ENCODE peak calls at places on chromosomes 5 and 9, in four cellular contexts. I, Z, A and X are unnamed samples.

GRCh38 chr5:141841376-141841775 is 36.8 kb downstream of the PCDH1 start:
- DNase-seq in I (no peak), Z (no peak), A (no peak), X (peak)

GRCh38 chr5:67206381-67207328 is 10.1 kb upstream of the CD180 start:
- DNase-seq in I (no peak), Z (peak), A (no peak), X (peak)

GRCh38 chr5:31124906-31125305 is 68.6 kb upstream of the CDH6 start:
- DNase-seq in I (no peak), Z (no peak), A (no peak), X (no peak)

GRCh38 chr9:89985078-89985477 is 380.3 kb downstream of the GADD45G start:
- DNase-seq in I (no peak), Z (no peak), A (no peak), X (no peak)

GRCh38 chr5:154092356-154092755 is 53.6 kb downstream of the MFAP3 start:
- DNase-seq in I (no peak), Z (no peak), A (no peak), X (no peak)

GRCh38 chr9:16960084-16960483 is 89.6 kb upstream of the BNC2 start:
- DNase-seq in I (no peak), Z (no peak), A (no peak), X (no peak)

GRCh38 chr9:94802795-94803194 is 76.3 kb downstream of the AOPEP start:
- DNase-seq in I (no peak), Z (peak), A (no peak), X (no peak)

GRCh38 chr5:143576721-143577484 is 173.4 kb upstream of the NR3C1 start:
- DNase-seq in I (no peak), Z (no peak), A (no peak), X (peak)

GRCh38 chr9:122133263-122133983 is 26.2 kb downstream of the NDUFA8 start:
- DNase-seq in I (no peak), Z (no peak), A (no peak), X (no peak)

GRCh38 chr5:151719228-151719861 is 32.6 kb upstream of the SPARC start:
- DNase-seq in I (no peak), Z (no peak), A (no peak), X (peak)

GRCh38 chr9:99197124-99197630 is 24.6 kb downstream of the ALG2 start:
- DNase-seq in I (no peak), Z (no peak), A (no peak), X (no peak)

GRCh38 chr9:35658894-35659220 is 765 bp downstream of the CCDC107 start:
- DNase-seq in I (no peak), Z (no peak), A (peak), X (no peak)

GRCh38 chr5:147160923-147161663 is 73.7 kb upstream of the STK32A start:
- DNase-seq in I (no peak), Z (no peak), A (no peak), X (no peak)

GRCh38 chr5:158922816-158923215 is 176.9 kb downstream of the EBF1 start:
- DNase-seq in I (no peak), Z (no peak), A (no peak), X (no peak)

GRCh38 chr5:32753051-32753450 is 41.9 kb downstream of the NPR3 start:
- DNase-seq in I (no peak), Z (no peak), A (no peak), X (no peak)

GRCh38 chr5:39219433-39219832 is at the start of gene FYB1:
- DNase-seq in I (no peak), Z (no peak), A (peak), X (peak)

GRCh38 chr9:96216618-96217017 is 85.4 kb downstream of the HSD17B3 start:
- DNase-seq in I (no peak), Z (no peak), A (no peak), X (no peak)

GRCh38 chr9:15250013-15250412 is 57.0 kb downstream of the TTC39B start:
- DNase-seq in I (no peak), Z (no peak), A (no peak), X (no peak)

GRCh38 chr5:99955962-99956361 is 579.2 kb upstream of the FAM174A start:
- DNase-seq in I (no peak), Z (no peak), A (no peak), X (no peak)

GRCh38 chr5:159773062-159773924 is 143.0 kb upstream of the ADRA1B start:
- DNase-seq in I (peak), Z (peak), A (peak), X (peak)

GRCh38 chr9:93143830-93144530 is 9.9 kb upstream of the NINJ1 start:
- DNase-seq in I (no peak), Z (no peak), A (peak), X (no peak)

GRCh38 chr9:91900057-91900816 is 49.8 kb downstream of the ROR2 start:
- DNase-seq in I (no peak), Z (no peak), A (no peak), X (no peak)

GRCh38 chr9:98226516-98226915 is 28.9 kb downstream of the TBC1D2 start:
- DNase-seq in I (no peak), Z (no peak), A (no peak), X (no peak)

GRCh38 chr5:173472164-173472563 is 143.9 kb upstream of the STC2 start:
- DNase-seq in I (no peak), Z (no peak), A (peak), X (peak)

GRCh38 chr9:14318934-14319513 is 5.1 kb upstream of the NFIB start:
- DNase-seq in I (no peak), Z (no peak), A (no peak), X (no peak)

GRCh38 chr9:108911820-108912219 is 22.1 kb downstream of the ELP1 start:
- DNase-seq in I (no peak), Z (no peak), A (no peak), X (no peak)

GRCh38 chr9:121321039-121321503 is 49.0 kb downstream of the STOM start:
- DNase-seq in I (no peak), Z (no peak), A (no peak), X (no peak)

GRCh38 chr9:127706836-127707241 is at the start of gene CFAP157:
- DNase-seq in I (no peak), Z (no peak), A (no peak), X (peak)

GRCh38 chr9:88814521-88815101 is 176.7 kb upstream of the S1PR3 start:
- DNase-seq in I (no peak), Z (no peak), A (peak), X (no peak)
- TF ChIP-seq CTCF in I (no peak), Z (no peak), A (no peak), X (no peak)

GRCh38 chr9:21994996-21995651 is 533 bp downstream of the CDKN2B-AS1 start:
- DNase-seq in I (no peak), Z (peak), A (peak), X (peak)

GRCh38 chr9:21993893-21994525 is at the start of gene CDKN2A:
- DNase-seq in I (peak), Z (peak), A (no peak), X (peak)

GRCh38 chr9:21995652-21996275 is 1.2 kb downstream of the CDKN2B-AS1 start:
- DNase-seq in I (peak), Z (peak), A (peak), X (peak)

GRCh38 chr9:21993007-21993406 is 1.2 kb downstream of the CDKN2A start:
- DNase-seq in I (no peak), Z (no peak), A (no peak), X (no peak)

GRCh38 chr9:21994526-21994995 is at the start of gene CDKN2B-AS1:
- DNase-seq in I (peak), Z (peak), A (peak), X (peak)
- TF ChIP-seq CTCF in I (no peak), Z (peak), A (no peak), X (no peak)

DNA sequence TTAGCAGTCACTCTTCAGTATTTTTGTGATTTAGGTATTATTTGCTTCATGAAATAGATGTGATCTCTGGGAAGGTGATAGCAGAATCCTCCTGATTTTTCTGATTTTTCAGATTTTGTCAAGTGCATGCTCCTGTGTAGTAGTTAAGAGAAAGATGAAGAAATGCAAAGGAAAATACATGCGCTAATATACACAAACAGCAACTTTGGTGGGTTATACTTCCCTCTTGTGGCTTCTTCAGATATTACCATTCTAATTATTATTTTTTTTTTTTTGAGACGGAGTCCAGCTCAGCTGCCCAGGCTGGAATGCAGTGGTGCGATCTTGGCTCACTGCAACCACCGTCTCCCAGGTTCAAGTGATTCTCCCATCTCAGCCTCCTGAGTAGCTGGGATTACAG is 31.7 kb downstream of the LMNB1 start:
- DNase-seq in I (no peak), Z (peak), A (no peak), X (no peak)
- TF ChIP-seq CTCF in I (peak), Z (peak), A (peak), X (peak)

DNA sequence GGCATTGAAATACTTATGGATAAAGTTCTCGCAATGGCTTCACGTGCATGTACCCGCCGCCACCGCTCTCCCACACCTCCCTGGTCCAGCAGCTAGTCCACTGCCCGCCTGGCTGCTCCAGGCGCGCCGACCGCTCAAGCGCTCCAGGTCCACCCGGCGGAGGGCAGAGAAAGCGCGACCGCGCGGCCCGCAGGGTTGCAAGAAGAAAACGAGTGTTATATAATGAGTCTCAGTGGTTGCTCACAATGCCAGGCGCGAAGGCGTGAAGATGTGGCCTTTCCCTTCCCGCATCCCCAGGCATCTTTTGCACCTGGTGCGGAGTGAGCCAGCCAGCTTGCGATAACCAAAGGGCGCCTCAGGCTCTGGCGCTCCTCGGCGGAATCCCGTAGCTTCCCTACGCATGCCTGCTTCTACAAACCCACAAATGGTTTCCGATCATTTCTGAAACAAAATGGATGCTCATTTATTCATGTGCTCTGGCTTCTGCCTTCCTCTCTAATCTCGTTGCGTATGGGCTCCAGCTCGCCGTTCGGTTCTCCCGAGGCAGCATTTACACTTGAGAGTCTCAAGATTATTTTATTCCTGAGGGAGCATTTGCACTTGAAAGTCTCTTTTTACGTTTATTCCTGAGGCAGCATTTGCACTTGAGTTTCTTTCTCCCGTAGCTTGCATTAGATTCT is 25.7 kb downstream of the CDKN2A start:
- DNase-seq in I (peak), Z (no peak), A (no peak), X (no peak)
- TF ChIP-seq CTCF in I (no peak), Z (no peak), A (no peak), X (no peak)

DNA sequence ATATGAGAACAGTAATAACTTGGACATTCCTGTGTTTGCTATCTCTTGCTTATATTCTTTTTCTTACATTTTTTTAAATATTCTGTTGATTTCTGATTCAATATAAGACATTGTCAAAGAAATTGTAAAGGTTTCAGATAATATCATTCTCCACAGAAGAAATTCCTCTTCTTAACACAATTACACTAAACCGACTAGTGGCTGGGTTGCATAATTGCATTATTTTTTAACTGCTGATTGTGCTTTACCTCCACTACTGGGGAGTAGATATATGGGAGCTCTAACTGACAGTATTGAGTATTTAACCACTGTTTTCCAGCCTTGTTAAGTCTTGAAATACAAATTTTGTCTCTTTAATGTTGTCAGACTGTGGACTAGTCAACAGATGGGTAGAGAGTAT is 723.8 kb upstream of the EDIL3 start:
- DNase-seq in I (no peak), Z (no peak), A (no peak), X (no peak)
- TF ChIP-seq CTCF in I (peak), Z (no peak), A (no peak), X (no peak)

DNA sequence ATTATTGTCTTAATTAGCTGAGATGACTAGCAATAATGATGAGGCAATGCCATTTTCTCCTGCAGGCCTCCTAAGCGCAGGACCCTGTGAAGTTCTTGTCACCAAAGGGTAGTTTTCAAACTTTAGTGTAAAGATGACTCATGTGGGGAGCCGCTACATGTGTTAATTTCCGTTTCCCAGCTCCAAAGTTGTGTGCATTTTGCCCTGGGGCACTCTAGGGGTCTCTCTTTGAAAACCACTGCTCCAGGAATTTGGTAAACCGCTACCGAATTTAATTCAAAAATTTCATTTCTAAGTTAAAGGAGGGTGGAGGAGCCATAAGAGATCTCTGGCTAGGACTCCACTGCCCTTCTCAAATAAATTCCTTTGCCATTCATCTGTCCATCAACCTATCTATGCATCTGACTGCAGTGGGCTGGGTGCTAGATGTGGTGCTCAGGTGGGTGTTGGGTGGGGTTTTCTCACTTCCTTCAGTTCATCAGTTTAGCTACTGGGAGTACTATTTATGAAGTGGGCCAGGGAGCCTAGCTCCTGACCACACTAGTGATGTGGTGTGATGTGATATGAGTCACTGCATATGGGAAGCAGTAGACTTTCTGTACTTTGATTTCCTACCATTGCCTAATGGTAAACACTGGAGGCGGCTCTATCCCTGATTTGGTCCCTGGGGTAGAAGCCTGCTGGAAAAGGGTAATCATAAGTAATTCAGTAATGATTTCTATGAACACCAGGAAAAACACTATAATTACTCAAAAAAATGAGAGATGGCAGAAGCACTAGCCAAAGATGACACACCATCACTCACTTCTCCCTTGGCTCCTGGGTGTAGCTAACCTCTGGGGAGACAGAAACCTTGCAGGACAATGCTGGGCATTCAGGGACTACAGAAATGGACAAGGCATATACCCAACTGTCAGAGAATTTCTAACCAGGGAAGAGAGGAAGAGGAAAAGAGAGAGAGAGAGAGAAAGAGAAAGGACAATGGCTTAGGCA is 4.0 kb upstream of the ZSWIM6 start:
- DNase-seq in I (no peak), Z (peak), A (no peak), X (no peak)
- TF ChIP-seq CTCF in I (no peak), Z (no peak), A (no peak), X (no peak)

GRCh38 chr5:6768590-6769230 is 55.5 kb downstream of the TENT4A start:
- DNase-seq in I (no peak), Z (no peak), A (no peak), X (no peak)
- TF ChIP-seq CTCF in I (no peak), Z (no peak), A (no peak), X (no peak)

GRCh38 chr5:35030426-35030825 is 17.3 kb downstream of the AGXT2 start:
- DNase-seq in I (no peak), Z (peak), A (no peak), X (no peak)
- TF ChIP-seq CTCF in I (no peak), Z (no peak), A (no peak), X (no peak)

GRCh38 chr5:1386274-1386717 is 41.4 kb upstream of the CLPTM1L start:
- DNase-seq in I (peak), Z (peak), A (peak), X (peak)
- TF ChIP-seq CTCF in I (no peak), Z (no peak), A (no peak), X (no peak)